ENCODE peak calls at places on chromosomes 11 and 22, in four cellular contexts. One of them, this sample, is unnamed. For H3K4me1, the result is how much of the 10 kb centered on the place peaks cover.

GRCh38 chr22:45602824-45603301 is 68.8 kb upstream of the ATXN10 start:
- DNase-seq in esophagus squamous epithelium: no peak
- DNase-seq in breast epithelium: no peak
- DNase-seq in CD8-positive, alpha-beta memory T cell: no peak
- DNase-seq in this sample: peak

GRCh38 chr11:44018127-44018521 is 29.7 kb upstream of the ACCSL start:
- DNase-seq in esophagus squamous epithelium: no peak
- DNase-seq in breast epithelium: no peak
- DNase-seq in CD8-positive, alpha-beta memory T cell: no peak
- DNase-seq in this sample: no peak

GRCh38 chr11:27870985-27871485 is 170.8 kb upstream of the BDNF start:
- DNase-seq in esophagus squamous epithelium: no peak
- DNase-seq in breast epithelium: no peak
- DNase-seq in CD8-positive, alpha-beta memory T cell: no peak
- DNase-seq in this sample: no peak

GRCh38 chr22:39556970-39557811 is 13.4 kb upstream of the CACNA1I start:
- DNase-seq in esophagus squamous epithelium: no peak
- DNase-seq in breast epithelium: no peak
- DNase-seq in CD8-positive, alpha-beta memory T cell: peak
- DNase-seq in this sample: no peak

GRCh38 chr22:35684270-35684700 is 33.4 kb upstream of the APOL5 start:
- DNase-seq in esophagus squamous epithelium: no peak
- DNase-seq in breast epithelium: no peak
- DNase-seq in CD8-positive, alpha-beta memory T cell: no peak
- DNase-seq in this sample: peak

GRCh38 chr11:28697920-28698827 is 590.0 kb downstream of the METTL15 start:
- DNase-seq in esophagus squamous epithelium: no peak
- DNase-seq in breast epithelium: no peak
- DNase-seq in CD8-positive, alpha-beta memory T cell: no peak
- DNase-seq in this sample: peak

GRCh38 chr11:6523253-6523652 is 26.2 kb downstream of the DNHD1 start:
- DNase-seq in esophagus squamous epithelium: no peak
- DNase-seq in breast epithelium: no peak
- DNase-seq in CD8-positive, alpha-beta memory T cell: no peak
- DNase-seq in this sample: no peak

GRCh38 chr11:8289426-8290047 is 25.9 kb upstream of the LMO1 start:
- DNase-seq in esophagus squamous epithelium: no peak
- DNase-seq in breast epithelium: no peak
- DNase-seq in CD8-positive, alpha-beta memory T cell: no peak
- DNase-seq in this sample: peak

GRCh38 chr11:125091247-125091876 is 20.1 kb downstream of the TMEM218 start:
- DNase-seq in esophagus squamous epithelium: no peak
- DNase-seq in breast epithelium: no peak
- DNase-seq in CD8-positive, alpha-beta memory T cell: no peak
- DNase-seq in this sample: peak

GRCh38 chr11:82775736-82776346 is 42.2 kb upstream of the FAM181B start:
- DNase-seq in esophagus squamous epithelium: no peak
- DNase-seq in breast epithelium: no peak
- DNase-seq in CD8-positive, alpha-beta memory T cell: no peak
- DNase-seq in this sample: peak

GRCh38 chr22:45200862-45201511 is 37.3 kb downstream of the NUP50 start:
- DNase-seq in esophagus squamous epithelium: no peak
- DNase-seq in breast epithelium: no peak
- DNase-seq in CD8-positive, alpha-beta memory T cell: no peak
- DNase-seq in this sample: no peak

GRCh38 chr22:27420817-27421361 is 380.7 kb downstream of the MN1 start:
- DNase-seq in esophagus squamous epithelium: no peak
- DNase-seq in breast epithelium: peak
- DNase-seq in CD8-positive, alpha-beta memory T cell: no peak
- DNase-seq in this sample: no peak

GRCh38 chr22:17566776-17567175 is 3.5 kb downstream of the SLC25A18 start:
- DNase-seq in esophagus squamous epithelium: no peak
- DNase-seq in breast epithelium: no peak
- DNase-seq in CD8-positive, alpha-beta memory T cell: no peak
- DNase-seq in this sample: no peak

GRCh38 chr11:94494200-94494545 is 389 bp downstream of the ANKRD49 start:
- DNase-seq in esophagus squamous epithelium: no peak
- DNase-seq in breast epithelium: no peak
- DNase-seq in CD8-positive, alpha-beta memory T cell: no peak
- DNase-seq in this sample: no peak

GRCh38 chr11:125408281-125408680 is 87.8 kb downstream of the FEZ1 start:
- DNase-seq in esophagus squamous epithelium: no peak
- DNase-seq in breast epithelium: peak
- DNase-seq in CD8-positive, alpha-beta memory T cell: no peak
- DNase-seq in this sample: no peak

GRCh38 chr22:19986410-19987341 is 29.9 kb downstream of the ARVCF start:
- DNase-seq in esophagus squamous epithelium: no peak
- DNase-seq in breast epithelium: peak
- DNase-seq in CD8-positive, alpha-beta memory T cell: peak
- DNase-seq in this sample: peak

GRCh38 chr11:103633037-103633788 is 403.2 kb upstream of the DDI1 start:
- DNase-seq in esophagus squamous epithelium: no peak
- DNase-seq in breast epithelium: no peak
- DNase-seq in CD8-positive, alpha-beta memory T cell: no peak
- DNase-seq in this sample: peak

GRCh38 chr22:50141891-50142363 is 28.6 kb upstream of the PANX2 start:
- DNase-seq in esophagus squamous epithelium: no peak
- DNase-seq in breast epithelium: no peak
- DNase-seq in CD8-positive, alpha-beta memory T cell: no peak
- DNase-seq in this sample: no peak

GRCh38 chr11:59221438-59221837 is 8.7 kb upstream of the MPEG1 start:
- DNase-seq in esophagus squamous epithelium: no peak
- DNase-seq in breast epithelium: no peak
- DNase-seq in CD8-positive, alpha-beta memory T cell: no peak
- DNase-seq in this sample: no peak

GRCh38 chr11:85806016-85806415 is 4.9 kb downstream of the SYTL2 start:
- DNase-seq in esophagus squamous epithelium: no peak
- DNase-seq in breast epithelium: no peak
- DNase-seq in CD8-positive, alpha-beta memory T cell: no peak
- DNase-seq in this sample: no peak

GRCh38 chr11:88100161-88100560 is 75.1 kb downstream of the RAB38 start:
- DNase-seq in esophagus squamous epithelium: no peak
- DNase-seq in breast epithelium: no peak
- DNase-seq in CD8-positive, alpha-beta memory T cell: no peak
- DNase-seq in this sample: no peak

GRCh38 chr11:86116386-86116726 is 47.5 kb upstream of the PICALM start:
- DNase-seq in esophagus squamous epithelium: no peak
- DNase-seq in breast epithelium: no peak
- DNase-seq in CD8-positive, alpha-beta memory T cell: peak
- DNase-seq in this sample: no peak

GRCh38 chr11:134858783-134859480 is 446.9 kb upstream of the B3GAT1 start:
- DNase-seq in esophagus squamous epithelium: no peak
- DNase-seq in breast epithelium: no peak
- DNase-seq in CD8-positive, alpha-beta memory T cell: no peak
- DNase-seq in this sample: no peak

GRCh38 chr22:50696799-50697561 is 24.4 kb downstream of the SHANK3 start:
- DNase-seq in esophagus squamous epithelium: no peak
- DNase-seq in breast epithelium: no peak
- DNase-seq in CD8-positive, alpha-beta memory T cell: no peak
- DNase-seq in this sample: no peak

GRCh38 chr11:19819148-19819547 is 106.5 kb downstream of the NAV2 start:
- DNase-seq in esophagus squamous epithelium: no peak
- DNase-seq in breast epithelium: no peak
- DNase-seq in CD8-positive, alpha-beta memory T cell: no peak
- DNase-seq in this sample: no peak

GRCh38 chr22:39713799-39714290 is 143.3 kb downstream of the CACNA1I start:
- DNase-seq in esophagus squamous epithelium: no peak
- DNase-seq in breast epithelium: no peak
- DNase-seq in CD8-positive, alpha-beta memory T cell: no peak
- DNase-seq in this sample: no peak

GRCh38 chr11:124799384-124800225 is 601 bp downstream of the MSANTD2 start:
- DNase-seq in esophagus squamous epithelium: no peak
- DNase-seq in breast epithelium: no peak
- DNase-seq in CD8-positive, alpha-beta memory T cell: peak
- DNase-seq in this sample: peak

DNA sequence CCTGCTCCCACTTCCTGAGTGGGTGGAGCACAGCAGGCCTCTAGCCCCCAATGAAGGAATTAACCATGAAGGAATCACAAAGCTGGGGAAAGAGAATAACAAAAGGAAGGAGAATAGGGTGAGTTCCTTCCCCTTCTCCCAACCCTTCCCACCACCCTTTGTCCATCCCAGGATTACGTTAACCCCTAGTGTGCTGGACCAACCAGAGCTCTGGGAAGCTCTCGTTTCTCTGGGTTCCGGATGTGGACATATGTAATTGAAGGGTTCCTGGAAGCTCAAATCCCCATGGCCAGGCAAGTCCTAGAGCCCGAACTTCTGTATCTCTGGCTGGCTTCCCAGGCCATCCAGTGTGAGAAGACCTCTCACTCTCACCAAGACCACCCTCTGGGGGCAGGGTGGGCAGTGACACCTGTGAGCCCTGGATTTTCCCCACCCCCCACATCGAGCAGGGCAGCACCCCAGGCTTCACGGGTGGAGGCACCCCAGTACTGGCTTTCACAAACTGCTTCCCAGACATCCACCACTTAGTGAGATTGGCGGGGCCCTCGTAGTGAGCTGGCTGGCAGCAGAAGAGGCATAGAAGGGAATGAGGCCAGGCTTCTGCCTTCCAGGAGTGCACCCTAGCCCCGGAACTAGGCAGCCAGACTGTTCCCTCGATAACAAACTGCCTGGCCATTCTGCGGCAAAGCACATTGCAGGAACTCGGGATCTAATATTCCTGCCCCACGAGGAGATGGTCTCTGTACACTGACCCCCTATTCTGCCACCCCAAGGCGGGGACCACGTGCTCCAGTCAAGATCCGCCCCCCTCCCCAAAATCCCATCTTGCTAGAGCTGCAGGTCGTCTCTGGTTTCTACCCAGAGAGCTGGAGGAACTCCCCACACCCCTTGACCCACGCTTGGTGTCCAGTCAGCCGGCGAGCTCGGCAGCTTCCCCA is 2.1 kb downstream of the NECTIN1 start:
- DNase-seq in esophagus squamous epithelium: no peak
- DNase-seq in breast epithelium: no peak
- DNase-seq in CD8-positive, alpha-beta memory T cell: no peak
- DNase-seq in this sample: peak
- H3K4me1 ChIP-seq in esophagus squamous epithelium: under half
- H3K4me1 ChIP-seq in breast epithelium: under half
- H3K4me1 ChIP-seq in CD8-positive, alpha-beta memory T cell: under half
- H3K4me1 ChIP-seq in this sample: under half

DNA sequence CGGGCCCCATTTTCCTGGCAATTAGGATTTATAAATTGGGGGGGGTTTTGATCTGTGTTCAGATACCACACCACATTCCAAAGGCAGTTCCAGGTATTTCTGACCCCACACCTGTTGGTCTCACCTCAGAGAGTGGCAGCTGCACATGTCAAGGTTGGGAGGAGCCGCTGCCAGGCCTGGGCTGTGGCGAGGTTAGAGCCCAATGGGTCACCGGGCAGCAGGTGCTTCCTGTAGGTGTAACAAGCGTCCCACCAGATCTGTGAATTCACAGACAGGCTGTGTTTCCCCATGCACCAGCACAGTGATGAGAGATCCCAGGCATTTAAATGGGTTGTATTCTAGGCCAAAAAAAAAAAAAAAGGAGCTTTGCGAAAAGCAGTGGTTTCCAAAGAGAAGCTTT is 58.6 kb downstream of the CABIN1 start:
- DNase-seq in esophagus squamous epithelium: no peak
- DNase-seq in breast epithelium: no peak
- DNase-seq in CD8-positive, alpha-beta memory T cell: no peak
- DNase-seq in this sample: no peak
- H3K4me1 ChIP-seq in esophagus squamous epithelium: under half
- H3K4me1 ChIP-seq in breast epithelium: under half
- H3K4me1 ChIP-seq in CD8-positive, alpha-beta memory T cell: under half
- H3K4me1 ChIP-seq in this sample: under half

DNA sequence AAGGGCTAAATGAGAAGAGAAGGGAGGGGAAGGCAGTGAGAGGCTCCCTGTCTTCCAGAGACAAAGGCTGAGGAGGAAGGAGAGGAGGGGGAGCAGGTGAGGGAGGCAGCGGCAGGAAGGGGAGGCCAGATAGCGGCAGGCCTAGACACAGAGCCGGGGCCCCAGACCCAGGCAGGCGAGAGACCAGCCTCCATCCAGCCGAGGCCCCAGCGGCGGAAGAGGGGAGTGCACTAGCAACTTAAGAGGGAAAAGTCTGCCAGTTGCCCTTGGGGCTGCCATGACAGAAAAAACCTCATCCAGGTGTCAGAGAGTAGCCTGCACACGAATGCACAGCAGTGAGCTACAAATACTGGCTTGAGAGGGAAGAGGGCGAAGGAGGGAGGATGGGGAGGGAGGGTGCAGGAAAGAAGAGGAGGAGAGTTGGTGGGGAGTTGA is 46.7 kb downstream of the IGLL1 start:
- DNase-seq in esophagus squamous epithelium: no peak
- DNase-seq in breast epithelium: peak
- DNase-seq in CD8-positive, alpha-beta memory T cell: no peak
- DNase-seq in this sample: peak
- H3K4me1 ChIP-seq in esophagus squamous epithelium: under half
- H3K4me1 ChIP-seq in breast epithelium: under half
- H3K4me1 ChIP-seq in CD8-positive, alpha-beta memory T cell: under half
- H3K4me1 ChIP-seq in this sample: under half

GRCh38 chr11:62560566-62561103 is 13.1 kb downstream of the EEF1G start:
- DNase-seq in esophagus squamous epithelium: no peak
- DNase-seq in breast epithelium: peak
- DNase-seq in CD8-positive, alpha-beta memory T cell: peak
- DNase-seq in this sample: peak
- H3K4me1 ChIP-seq in esophagus squamous epithelium: half or more
- H3K4me1 ChIP-seq in breast epithelium: under half
- H3K4me1 ChIP-seq in CD8-positive, alpha-beta memory T cell: half or more
- H3K4me1 ChIP-seq in this sample: under half

GRCh38 chr22:25656724-25657123 is 85.3 kb upstream of the MYO18B start:
- DNase-seq in esophagus squamous epithelium: no peak
- DNase-seq in breast epithelium: no peak
- DNase-seq in CD8-positive, alpha-beta memory T cell: no peak
- DNase-seq in this sample: no peak

GRCh38 chr22:25659413-25659812 is 82.6 kb upstream of the MYO18B start:
- DNase-seq in esophagus squamous epithelium: no peak
- DNase-seq in breast epithelium: no peak
- DNase-seq in CD8-positive, alpha-beta memory T cell: no peak
- DNase-seq in this sample: no peak

GRCh38 chr22:25658641-25659040 is 83.3 kb upstream of the MYO18B start:
- DNase-seq in esophagus squamous epithelium: no peak
- DNase-seq in breast epithelium: no peak
- DNase-seq in CD8-positive, alpha-beta memory T cell: no peak
- DNase-seq in this sample: no peak

GRCh38 chr22:25651332-25651731 is 86.9 kb downstream of the GRK3 start:
- DNase-seq in esophagus squamous epithelium: no peak
- DNase-seq in breast epithelium: no peak
- DNase-seq in CD8-positive, alpha-beta memory T cell: no peak
- DNase-seq in this sample: no peak

GRCh38 chr22:25655536-25655935 is 86.5 kb upstream of the MYO18B start:
- DNase-seq in esophagus squamous epithelium: no peak
- DNase-seq in breast epithelium: no peak
- DNase-seq in CD8-positive, alpha-beta memory T cell: no peak
- DNase-seq in this sample: no peak
- H3K4me1 ChIP-seq in esophagus squamous epithelium: under half
- H3K4me1 ChIP-seq in breast epithelium: under half
- H3K4me1 ChIP-seq in CD8-positive, alpha-beta memory T cell: under half
- H3K4me1 ChIP-seq in this sample: under half

GRCh38 chr11:112453601-112454577 is 193.2 kb upstream of the PLET1 start:
- DNase-seq in esophagus squamous epithelium: no peak
- DNase-seq in breast epithelium: no peak
- DNase-seq in CD8-positive, alpha-beta memory T cell: peak
- DNase-seq in this sample: no peak
- H3K4me1 ChIP-seq in esophagus squamous epithelium: under half
- H3K4me1 ChIP-seq in breast epithelium: under half
- H3K4me1 ChIP-seq in CD8-positive, alpha-beta memory T cell: under half
- H3K4me1 ChIP-seq in this sample: under half

This sample was measured in HAP-1.